ENCODE peak calls at places on chromosome 22, in four cellular contexts. H, D, Y and C are unnamed samples. For H3K36me3, the result is how much of the 10 kb centered on the place peaks cover.

GRCh38 chr22:36180038-36180880 is 19.7 kb upstream of the APOL3 start:
- DNase-seq in H (peak), D (peak), Y (peak), C (peak)

GRCh38 chr22:32618461-32619140 is 144.0 kb downstream of the FBXO7 start:
- DNase-seq in H (peak), D (no peak), Y (no peak), C (no peak)

GRCh38 chr22:20569059-20570058 is 61.9 kb downstream of the MED15 start:
- DNase-seq in H (peak), D (peak), Y (peak), C (peak)

GRCh38 chr22:48267681-48268080 is 1505.2 kb downstream of the TBC1D22A start:
- DNase-seq in H (no peak), D (no peak), Y (no peak), C (no peak)

GRCh38 chr22:45832959-45833580 is 143.9 kb downstream of the WNT7B start:
- DNase-seq in H (no peak), D (no peak), Y (no peak), C (peak)

GRCh38 chr22:19817561-19818263 is 37.0 kb downstream of the GNB1L start:
- DNase-seq in H (peak), D (no peak), Y (no peak), C (no peak)

GRCh38 chr22:16975155-16975885 is 32.7 kb downstream of the GAB4 start:
- DNase-seq in H (no peak), D (no peak), Y (no peak), C (no peak)

GRCh38 chr22:18955696-18956095 is 19.6 kb upstream of the PRODH start:
- DNase-seq in H (no peak), D (no peak), Y (no peak), C (no peak)

GRCh38 chr22:27474711-27475547 is 326.6 kb downstream of the MN1 start:
- DNase-seq in H (no peak), D (peak), Y (no peak), C (peak)

GRCh38 chr22:46355996-46356471 is 20.5 kb downstream of the TRMU start:
- DNase-seq in H (no peak), D (no peak), Y (no peak), C (no peak)

GRCh38 chr22:21698430-21699329 is 32.9 kb downstream of the PPIL2 start:
- DNase-seq in H (peak), D (no peak), Y (no peak), C (no peak)

GRCh38 chr22:28819253-28820096 is 19.1 kb upstream of the XBP1 start:
- DNase-seq in H (no peak), D (no peak), Y (no peak), C (no peak)

GRCh38 chr22:19879651-19879995 is 24.9 kb upstream of the GNB1L start:
- DNase-seq in H (no peak), D (no peak), Y (no peak), C (no peak)

GRCh38 chr22:35766654-35767580 is 49.2 kb downstream of the APOL5 start:
- DNase-seq in H (no peak), D (no peak), Y (no peak), C (no peak)

GRCh38 chr22:35580351-35581022 is 36.6 kb downstream of the MB start:
- DNase-seq in H (no peak), D (no peak), Y (no peak), C (no peak)

GRCh38 chr22:28904211-28904808 is 20.9 kb downstream of the ZNRF3 start:
- DNase-seq in H (peak), D (peak), Y (no peak), C (no peak)

GRCh38 chr22:26674211-26675190 is 17.1 kb downstream of the MIAT start:
- DNase-seq in H (no peak), D (no peak), Y (no peak), C (peak)

GRCh38 chr22:36773935-36774334 is 2.0 kb downstream of the IFT27 start:
- DNase-seq in H (no peak), D (peak), Y (no peak), C (peak)

GRCh38 chr22:35126993-35127392 is 61.0 kb downstream of the ISX start:
- DNase-seq in H (no peak), D (no peak), Y (no peak), C (no peak)

GRCh38 chr22:24953294-24954113 is 988 bp downstream of the KIAA1671 start:
- DNase-seq in H (peak), D (no peak), Y (no peak), C (no peak)

GRCh38 chr22:24954856-24955255 is 2.3 kb downstream of the KIAA1671 start:
- DNase-seq in H (peak), D (no peak), Y (no peak), C (no peak)

GRCh38 chr22:24952837-24953293 is 349 bp downstream of the KIAA1671 start:
- DNase-seq in H (peak), D (peak), Y (no peak), C (peak)

GRCh38 chr22:24951942-24952836 is at the start of gene KIAA1671:
- DNase-seq in H (peak), D (peak), Y (peak), C (peak)

DNA sequence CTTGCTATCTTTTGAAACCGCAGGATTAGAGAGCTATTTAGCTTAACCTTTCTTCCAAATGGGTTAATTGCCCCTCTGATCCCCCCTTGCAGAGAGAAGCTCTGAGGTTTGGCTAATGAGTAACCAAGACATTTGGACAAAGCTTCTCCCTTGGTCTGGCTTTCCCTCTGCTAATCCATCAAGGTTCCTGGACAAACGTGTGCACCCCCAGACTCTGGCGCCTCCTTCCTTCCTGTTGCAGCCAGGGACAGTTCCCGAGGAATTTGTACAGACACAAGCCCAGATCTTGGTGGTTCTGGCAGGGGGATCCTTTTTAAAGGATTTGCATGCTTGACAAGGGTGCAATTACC is 1.6 kb downstream of the KIAA1671 start:
- DNase-seq in H (no peak), D (no peak), Y (no peak), C (no peak)
- H3K27ac ChIP-seq in H (peak), D (no peak), Y (no peak), C (peak)

GRCh38 chr22:41899992-41900651 is 14.8 kb downstream of the SHISA8 start:
- DNase-seq in H (no peak), D (no peak), Y (no peak), C (no peak)
- H3K36me3 ChIP-seq in H (under half), D (under half), Y (half or more), C (under half)

GRCh38 chr22:38724926-38725571 is 19.3 kb downstream of the GTPBP1 start:
- DNase-seq in H (no peak), D (peak), Y (no peak), C (peak)
- TF ChIP-seq CTCF in H (peak), D (peak), Y (peak), C (peak)

GRCh38 chr22:42877597-42878340 is 20.7 kb upstream of the ARFGAP3 start:
- DNase-seq in H (no peak), D (no peak), Y (no peak), C (no peak)
- H3K27ac ChIP-seq in H (no peak), D (no peak), Y (no peak), C (no peak)

GRCh38 chr22:31337178-31337577 is 9.0 kb downstream of the PATZ1 start:
- DNase-seq in H (peak), D (peak), Y (no peak), C (peak)

GRCh38 chr22:31332010-31332409 is 14.1 kb downstream of the PATZ1 start:
- DNase-seq in H (no peak), D (no peak), Y (no peak), C (no peak)

GRCh38 chr22:31334329-31334728 is 11.8 kb downstream of the PATZ1 start:
- DNase-seq in H (no peak), D (no peak), Y (no peak), C (no peak)

GRCh38 chr22:31332886-31333285 is 13.3 kb downstream of the PATZ1 start:
- DNase-seq in H (no peak), D (peak), Y (no peak), C (peak)

GRCh38 chr22:31333648-31334047 is 12.5 kb downstream of the PATZ1 start:
- DNase-seq in H (no peak), D (no peak), Y (no peak), C (no peak)
- H3K36me3 ChIP-seq in H (under half), D (half or more), Y (half or more), C (under half)

DNA sequence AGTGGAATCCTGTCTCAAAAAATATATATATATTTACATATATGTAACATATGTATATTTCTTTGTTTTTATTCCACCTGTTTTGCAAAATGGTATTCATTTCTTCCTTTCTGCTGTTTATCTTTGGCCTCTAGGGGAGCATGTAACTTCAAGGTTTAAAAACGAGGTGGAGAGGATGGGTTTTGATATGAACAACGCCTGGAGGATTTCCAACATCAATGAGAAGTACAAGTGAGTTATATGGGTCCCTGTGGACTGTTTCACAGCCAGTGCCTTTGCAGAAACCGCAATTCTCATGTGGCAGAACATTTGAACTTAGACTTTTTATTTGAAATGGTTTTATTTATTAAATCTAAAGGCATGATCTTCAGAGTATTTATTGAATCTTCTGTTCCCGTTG is 81.6 kb upstream of the HORMAD2 start:
- DNase-seq in H (no peak), D (no peak), Y (no peak), C (no peak)
- TF ChIP-seq CTCF in H (no peak), D (no peak), Y (no peak), C (no peak)

DNA sequence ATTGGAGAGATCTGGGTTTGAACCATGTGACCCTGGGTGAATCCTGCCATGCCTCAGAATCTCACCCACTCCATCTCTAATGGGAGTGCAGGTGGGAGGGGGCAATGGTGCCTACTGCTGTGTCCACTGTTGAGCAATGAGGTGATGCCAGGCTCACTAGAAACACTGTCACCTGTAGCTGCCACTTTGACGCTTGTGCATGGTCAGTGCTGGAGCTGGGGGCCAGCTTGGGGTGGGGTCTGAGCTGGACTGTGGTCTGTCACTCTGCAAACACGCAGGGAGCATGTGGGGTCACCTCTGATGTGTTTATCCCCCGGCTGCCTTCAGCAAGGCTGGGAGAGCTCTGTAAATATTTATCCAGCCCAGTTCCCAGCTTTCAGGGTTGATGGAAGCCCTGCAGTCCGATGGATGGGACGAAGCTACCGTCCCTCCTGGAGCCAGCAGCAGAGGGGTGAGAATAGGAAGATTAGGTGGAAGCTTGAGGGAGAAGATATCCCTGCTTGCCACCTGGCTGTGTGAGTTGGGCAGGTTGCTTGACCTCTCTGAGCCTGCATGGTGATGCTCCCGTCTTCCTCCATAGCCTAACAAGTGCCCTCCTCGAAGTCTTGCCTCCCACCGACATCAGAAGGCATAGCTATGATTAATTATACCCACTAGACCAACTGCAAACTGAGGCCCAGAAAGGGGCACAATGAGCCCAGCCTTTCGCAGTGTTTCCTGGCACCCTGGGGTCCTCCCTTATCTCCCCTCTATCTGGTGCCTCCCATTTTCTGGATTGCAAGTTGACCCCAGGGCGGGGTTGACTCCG is 1.7 kb downstream of the MMP11 start:
- DNase-seq in H (no peak), D (no peak), Y (no peak), C (no peak)
- H3K27ac ChIP-seq in H (no peak), D (no peak), Y (no peak), C (no peak)

GRCh38 chr22:41327124-41327523 is 25.8 kb downstream of the ZC3H7B start:
- DNase-seq in H (no peak), D (no peak), Y (no peak), C (no peak)
- H3K36me3 ChIP-seq in H (under half), D (half or more), Y (half or more), C (under half)

DNA sequence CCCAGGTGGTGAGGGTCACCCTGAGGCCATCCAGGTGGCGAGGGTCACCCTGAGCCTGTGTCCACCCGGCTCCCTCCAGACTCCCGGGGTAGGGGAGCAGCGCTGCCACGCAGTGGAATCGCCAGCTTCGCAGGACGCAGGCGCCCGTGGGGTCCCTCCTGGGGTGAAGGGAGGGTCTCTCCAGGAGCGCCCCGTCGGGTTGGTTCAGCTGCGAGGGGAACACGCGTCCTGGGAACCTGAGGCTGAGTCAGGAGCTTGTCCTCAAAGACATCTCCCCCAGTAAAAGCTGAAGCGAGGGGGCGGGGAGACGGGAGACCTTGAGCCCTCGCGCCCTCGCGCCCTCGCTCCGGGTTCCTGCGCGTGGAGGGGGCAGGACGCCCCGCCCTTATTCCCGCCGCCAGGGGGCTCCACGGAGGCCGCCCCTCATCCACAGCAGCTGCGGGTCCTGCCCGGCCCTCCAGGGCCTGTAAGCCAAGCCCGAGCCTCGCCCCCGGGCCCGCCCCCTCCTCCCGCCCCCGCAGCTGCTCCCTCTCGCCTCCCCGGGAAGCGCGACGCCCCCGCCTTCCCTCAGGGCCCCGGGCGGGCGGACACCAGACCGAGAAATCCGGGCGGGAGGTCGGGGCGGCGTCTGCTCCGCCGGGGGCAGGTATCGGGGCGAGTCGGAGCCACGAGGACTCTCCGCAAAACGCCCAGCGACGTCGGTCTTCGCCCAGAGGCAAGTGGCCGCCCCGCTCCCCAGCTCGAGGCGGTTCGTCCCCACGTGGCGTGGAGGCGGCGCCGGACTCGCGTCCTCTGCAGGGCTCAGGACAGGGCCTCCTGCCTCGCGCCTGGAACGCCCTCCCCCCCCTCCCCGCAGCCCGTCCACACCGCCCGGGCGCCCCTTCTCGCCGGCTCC is 22.8 kb downstream of the PIM3 start:
- DNase-seq in H (peak), D (no peak), Y (no peak), C (no peak)
- TF ChIP-seq CTCF in H (peak), D (peak), Y (peak), C (no peak)

DNA sequence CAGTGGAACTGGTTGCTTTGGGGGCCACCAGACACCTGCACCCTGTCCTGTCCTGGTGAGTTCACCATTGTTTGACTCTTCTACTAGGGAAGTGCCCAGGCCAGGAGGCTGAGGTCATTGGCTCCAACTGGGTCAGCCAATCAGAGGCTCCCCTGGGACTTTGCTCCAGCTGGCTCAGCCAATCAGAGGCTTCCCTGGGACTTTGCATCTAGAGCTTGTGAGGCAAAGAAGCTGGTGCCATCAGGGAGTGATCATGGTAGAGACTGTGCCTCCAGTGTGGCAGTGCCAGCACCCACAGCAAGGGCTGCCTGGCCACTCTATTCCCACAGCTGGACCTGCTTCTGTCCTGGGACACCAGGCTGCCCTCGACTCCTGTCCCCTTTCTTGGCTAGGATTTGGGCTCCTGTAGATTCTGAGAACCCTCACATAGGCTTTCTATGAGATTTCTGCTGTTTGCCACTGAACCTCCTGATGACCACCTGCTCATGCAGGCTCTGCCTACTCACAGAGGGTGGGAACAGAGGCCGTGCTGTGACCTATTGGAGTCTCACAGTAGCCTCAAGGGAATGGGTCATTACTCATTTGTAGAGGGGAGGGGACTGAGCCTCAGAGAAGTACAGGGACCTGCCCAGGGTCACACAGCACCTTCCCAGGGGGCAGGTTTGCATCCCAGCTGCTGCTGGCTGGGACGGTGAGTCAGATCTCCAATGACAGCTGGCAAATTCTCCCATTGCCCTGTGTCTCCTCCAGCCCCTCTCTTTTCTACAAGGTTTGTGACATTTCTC is 59.2 kb upstream of the SHISAL1 start:
- DNase-seq in H (no peak), D (no peak), Y (no peak), C (no peak)
- H3K27ac ChIP-seq in H (no peak), D (no peak), Y (no peak), C (no peak)